ENCODE peak calls at places on chromosomes 11 and 22, in five cellular contexts. One of them, this sample, is unnamed.

GRCh38 chr11:110128161-110128560 is 35.0 kb downstream of the ZC3H12C start:
- DNase-seq in endothelial cell of umbilical vein: no peak
- DNase-seq in heart left ventricle: no peak
- DNase-seq in SK-N-SH: peak
- DNase-seq in heart right ventricle: no peak
- DNase-seq in this sample: no peak

GRCh38 chr11:7858001-7858400 is 61.3 kb upstream of the OR5P2 start:
- DNase-seq in SK-N-SH: no peak
- DNase-seq in heart left ventricle: no peak
- DNase-seq in endothelial cell of umbilical vein: no peak
- DNase-seq in heart right ventricle: no peak
- DNase-seq in this sample: no peak

GRCh38 chr11:31110825-31111224 is 258.7 kb downstream of the DCDC1 start:
- DNase-seq in SK-N-SH: no peak
- DNase-seq in heart left ventricle: no peak
- DNase-seq in endothelial cell of umbilical vein: no peak
- DNase-seq in heart right ventricle: no peak
- DNase-seq in this sample: no peak

GRCh38 chr11:111910637-111911562 is 670 bp downstream of the CRYAB start:
- DNase-seq in endothelial cell of umbilical vein: no peak
- DNase-seq in SK-N-SH: no peak
- DNase-seq in heart right ventricle: peak
- DNase-seq in heart left ventricle: no peak
- DNase-seq in this sample: peak

GRCh38 chr11:85875505-85875904 is 20.3 kb downstream of the CCDC83 start:
- DNase-seq in heart right ventricle: no peak
- DNase-seq in heart left ventricle: no peak
- DNase-seq in endothelial cell of umbilical vein: no peak
- DNase-seq in SK-N-SH: no peak
- DNase-seq in this sample: no peak

GRCh38 chr11:94140154-94140655 is 11.6 kb downstream of the PANX1 start:
- DNase-seq in heart left ventricle: no peak
- DNase-seq in SK-N-SH: no peak
- DNase-seq in endothelial cell of umbilical vein: no peak
- DNase-seq in heart right ventricle: no peak
- DNase-seq in this sample: no peak

GRCh38 chr22:30922151-30922611 is 46.4 kb downstream of the MORC2 start:
- DNase-seq in endothelial cell of umbilical vein: peak
- DNase-seq in heart right ventricle: peak
- DNase-seq in heart left ventricle: peak
- DNase-seq in SK-N-SH: peak
- DNase-seq in this sample: peak

GRCh38 chr11:25902476-25902875 is 429.5 kb upstream of the ANO3 start:
- DNase-seq in heart right ventricle: no peak
- DNase-seq in heart left ventricle: no peak
- DNase-seq in SK-N-SH: no peak
- DNase-seq in endothelial cell of umbilical vein: no peak
- DNase-seq in this sample: no peak

GRCh38 chr11:69106124-69106811 is 49.5 kb upstream of the SMIM38 start:
- DNase-seq in heart left ventricle: peak
- DNase-seq in heart right ventricle: no peak
- DNase-seq in SK-N-SH: peak
- DNase-seq in endothelial cell of umbilical vein: peak
- DNase-seq in this sample: no peak

GRCh38 chr11:64745219-64745522 is 1.2 kb upstream of the RASGRP2 start:
- DNase-seq in heart left ventricle: peak
- DNase-seq in heart right ventricle: peak
- DNase-seq in SK-N-SH: peak
- DNase-seq in endothelial cell of umbilical vein: peak
- DNase-seq in this sample: peak

GRCh38 chr11:67285541-67286498 is 3.3 kb upstream of the ANKRD13D start:
- DNase-seq in heart right ventricle: no peak
- DNase-seq in SK-N-SH: no peak
- DNase-seq in endothelial cell of umbilical vein: no peak
- DNase-seq in heart left ventricle: peak
- DNase-seq in this sample: peak

GRCh38 chr11:35253237-35253636 is 114.3 kb downstream of the CD44 start:
- DNase-seq in endothelial cell of umbilical vein: no peak
- DNase-seq in SK-N-SH: no peak
- DNase-seq in heart right ventricle: no peak
- DNase-seq in heart left ventricle: no peak
- DNase-seq in this sample: no peak

GRCh38 chr22:46582281-46582811 is 37.8 kb upstream of the GRAMD4 start:
- DNase-seq in SK-N-SH: no peak
- DNase-seq in heart right ventricle: no peak
- DNase-seq in endothelial cell of umbilical vein: no peak
- DNase-seq in heart left ventricle: no peak
- DNase-seq in this sample: peak

GRCh38 chr22:27752771-27753170 is 48.8 kb downstream of the MN1 start:
- DNase-seq in endothelial cell of umbilical vein: no peak
- DNase-seq in SK-N-SH: no peak
- DNase-seq in heart left ventricle: peak
- DNase-seq in heart right ventricle: peak
- DNase-seq in this sample: peak

GRCh38 chr11:96152623-96153022 is 190.4 kb downstream of the MAML2 start:
- DNase-seq in endothelial cell of umbilical vein: no peak
- DNase-seq in heart right ventricle: no peak
- DNase-seq in heart left ventricle: no peak
- DNase-seq in SK-N-SH: no peak
- DNase-seq in this sample: no peak

GRCh38 chr22:39351689-39352214 is 2.0 kb downstream of the SYNGR1 start:
- DNase-seq in SK-N-SH: no peak
- DNase-seq in endothelial cell of umbilical vein: no peak
- DNase-seq in heart right ventricle: no peak
- DNase-seq in heart left ventricle: peak
- DNase-seq in this sample: no peak

GRCh38 chr11:120168960-120169681 is 31.2 kb upstream of the TRIM29 start:
- DNase-seq in heart left ventricle: peak
- DNase-seq in heart right ventricle: peak
- DNase-seq in SK-N-SH: peak
- DNase-seq in endothelial cell of umbilical vein: peak
- DNase-seq in this sample: peak

GRCh38 chr11:90218606-90219005 is 4.2 kb downstream of the CHORDC1 start:
- DNase-seq in endothelial cell of umbilical vein: no peak
- DNase-seq in heart left ventricle: no peak
- DNase-seq in heart right ventricle: peak
- DNase-seq in SK-N-SH: no peak
- DNase-seq in this sample: peak

GRCh38 chr11:92302766-92303165 is 78.1 kb downstream of the FAT3 start:
- DNase-seq in endothelial cell of umbilical vein: no peak
- DNase-seq in heart right ventricle: no peak
- DNase-seq in SK-N-SH: no peak
- DNase-seq in heart left ventricle: no peak
- DNase-seq in this sample: no peak

GRCh38 chr11:84247931-84248330 is 961.8 kb upstream of the CCDC90B start:
- DNase-seq in heart right ventricle: no peak
- DNase-seq in endothelial cell of umbilical vein: no peak
- DNase-seq in heart left ventricle: no peak
- DNase-seq in SK-N-SH: no peak
- DNase-seq in this sample: no peak

GRCh38 chr11:78949976-78950690 is 375.5 kb upstream of the NARS2 start:
- DNase-seq in heart right ventricle: no peak
- DNase-seq in SK-N-SH: no peak
- DNase-seq in heart left ventricle: no peak
- DNase-seq in endothelial cell of umbilical vein: no peak
- DNase-seq in this sample: no peak

GRCh38 chr22:44304354-44304753 is 8.4 kb downstream of the SHISAL1 start:
- DNase-seq in SK-N-SH: no peak
- DNase-seq in heart right ventricle: no peak
- DNase-seq in heart left ventricle: no peak
- DNase-seq in endothelial cell of umbilical vein: no peak
- DNase-seq in this sample: no peak

GRCh38 chr11:19777032-19777341 is 64.3 kb downstream of the NAV2 start:
- DNase-seq in endothelial cell of umbilical vein: no peak
- DNase-seq in SK-N-SH: peak
- DNase-seq in heart right ventricle: no peak
- DNase-seq in heart left ventricle: no peak
- DNase-seq in this sample: no peak

GRCh38 chr11:13008625-13009475 is at the start of gene RASSF10:
- DNase-seq in heart right ventricle: peak
- DNase-seq in heart left ventricle: peak
- DNase-seq in endothelial cell of umbilical vein: peak
- DNase-seq in SK-N-SH: peak
- DNase-seq in this sample: peak

GRCh38 chr11:13009921-13010736 is 1.0 kb downstream of the RASSF10 start:
- DNase-seq in heart right ventricle: no peak
- DNase-seq in SK-N-SH: peak
- DNase-seq in endothelial cell of umbilical vein: peak
- DNase-seq in heart left ventricle: peak
- DNase-seq in this sample: peak

GRCh38 chr11:13009476-13009920 is 382 bp downstream of the RASSF10 start:
- DNase-seq in SK-N-SH: no peak
- DNase-seq in endothelial cell of umbilical vein: peak
- DNase-seq in heart right ventricle: no peak
- DNase-seq in heart left ventricle: peak
- DNase-seq in this sample: no peak

GRCh38 chr11:13007182-13007581 is 1.9 kb upstream of the RASSF10 start:
- DNase-seq in endothelial cell of umbilical vein: no peak
- DNase-seq in SK-N-SH: no peak
- DNase-seq in heart right ventricle: no peak
- DNase-seq in heart left ventricle: no peak
- DNase-seq in this sample: no peak

DNA sequence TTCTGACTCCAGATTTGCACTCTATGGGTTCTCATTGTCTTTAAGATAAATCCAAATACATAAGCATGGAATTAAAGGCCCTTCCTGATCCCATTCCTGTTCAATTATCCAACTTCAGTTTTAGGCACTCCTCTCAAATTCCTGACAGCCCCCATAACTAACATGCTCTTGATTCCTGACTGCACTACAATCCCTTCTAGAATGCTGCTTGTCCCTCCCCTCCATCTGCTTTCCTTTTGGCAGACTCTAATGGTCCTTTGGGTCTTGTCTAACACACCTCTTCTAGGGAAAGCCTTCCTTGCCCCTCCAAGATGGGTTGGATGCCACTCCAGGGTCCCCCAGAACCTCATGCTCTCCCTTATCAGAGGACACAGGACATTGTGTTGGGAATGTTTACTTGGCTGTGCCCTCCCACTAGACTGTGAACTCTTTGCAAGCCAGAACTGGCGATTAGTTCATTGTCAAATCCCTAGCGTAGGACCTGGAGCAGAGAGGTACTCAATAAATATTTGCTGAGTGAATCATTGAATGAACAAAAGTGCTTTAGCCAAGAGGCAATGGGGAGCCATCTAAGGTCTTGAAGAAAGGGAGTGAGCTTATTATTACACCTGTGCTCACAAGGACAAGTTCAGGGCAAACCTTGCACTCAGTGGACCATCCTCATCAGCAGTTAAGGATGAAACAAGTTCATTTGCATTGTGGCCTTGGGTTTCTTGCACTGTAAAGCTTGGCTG is 1.2 kb upstream of the RASSF10 start:
- DNase-seq in SK-N-SH: no peak
- DNase-seq in heart left ventricle: no peak
- DNase-seq in heart right ventricle: no peak
- DNase-seq in endothelial cell of umbilical vein: no peak
- DNase-seq in this sample: no peak
- H3K4me3 ChIP-seq in SK-N-SH: no peak
- H3K4me3 ChIP-seq in heart left ventricle: no peak
- H3K4me3 ChIP-seq in heart right ventricle: no peak
- H3K4me3 ChIP-seq in endothelial cell of umbilical vein: no peak
- H3K4me3 ChIP-seq in this sample: no peak

GRCh38 chr11:128421577-128421976 is 165.8 kb downstream of the ETS1 start:
- DNase-seq in SK-N-SH: peak
- DNase-seq in heart left ventricle: no peak
- DNase-seq in heart right ventricle: no peak
- DNase-seq in endothelial cell of umbilical vein: no peak
- DNase-seq in this sample: no peak

GRCh38 chr11:128424867-128425285 is 162.5 kb downstream of the ETS1 start:
- DNase-seq in heart right ventricle: peak
- DNase-seq in heart left ventricle: peak
- DNase-seq in endothelial cell of umbilical vein: no peak
- DNase-seq in SK-N-SH: peak
- DNase-seq in this sample: peak

GRCh38 chr11:128424271-128424709 is 163.1 kb downstream of the ETS1 start:
- DNase-seq in SK-N-SH: no peak
- DNase-seq in heart right ventricle: peak
- DNase-seq in heart left ventricle: peak
- DNase-seq in endothelial cell of umbilical vein: no peak
- DNase-seq in this sample: peak

GRCh38 chr11:128420943-128421342 is 166.4 kb downstream of the ETS1 start:
- DNase-seq in heart left ventricle: no peak
- DNase-seq in endothelial cell of umbilical vein: no peak
- DNase-seq in heart right ventricle: no peak
- DNase-seq in SK-N-SH: no peak
- DNase-seq in this sample: no peak

GRCh38 chr11:128422576-128423370 is 164.6 kb downstream of the ETS1 start:
- DNase-seq in heart left ventricle: no peak
- DNase-seq in heart right ventricle: peak
- DNase-seq in SK-N-SH: peak
- DNase-seq in endothelial cell of umbilical vein: no peak
- DNase-seq in this sample: peak
- H3K4me3 ChIP-seq in heart left ventricle: no peak
- H3K4me3 ChIP-seq in heart right ventricle: no peak
- H3K4me3 ChIP-seq in SK-N-SH: no peak
- H3K4me3 ChIP-seq in endothelial cell of umbilical vein: no peak
- H3K4me3 ChIP-seq in this sample: no peak

GRCh38 chr11:123235117-123235686 is 40.2 kb upstream of the CLMP start:
- DNase-seq in heart left ventricle: peak
- DNase-seq in SK-N-SH: peak
- DNase-seq in endothelial cell of umbilical vein: peak
- DNase-seq in heart right ventricle: peak
- DNase-seq in this sample: peak
- H3K4me3 ChIP-seq in heart left ventricle: peak
- H3K4me3 ChIP-seq in SK-N-SH: no peak
- H3K4me3 ChIP-seq in endothelial cell of umbilical vein: no peak
- H3K4me3 ChIP-seq in heart right ventricle: no peak
- H3K4me3 ChIP-seq in this sample: no peak

DNA sequence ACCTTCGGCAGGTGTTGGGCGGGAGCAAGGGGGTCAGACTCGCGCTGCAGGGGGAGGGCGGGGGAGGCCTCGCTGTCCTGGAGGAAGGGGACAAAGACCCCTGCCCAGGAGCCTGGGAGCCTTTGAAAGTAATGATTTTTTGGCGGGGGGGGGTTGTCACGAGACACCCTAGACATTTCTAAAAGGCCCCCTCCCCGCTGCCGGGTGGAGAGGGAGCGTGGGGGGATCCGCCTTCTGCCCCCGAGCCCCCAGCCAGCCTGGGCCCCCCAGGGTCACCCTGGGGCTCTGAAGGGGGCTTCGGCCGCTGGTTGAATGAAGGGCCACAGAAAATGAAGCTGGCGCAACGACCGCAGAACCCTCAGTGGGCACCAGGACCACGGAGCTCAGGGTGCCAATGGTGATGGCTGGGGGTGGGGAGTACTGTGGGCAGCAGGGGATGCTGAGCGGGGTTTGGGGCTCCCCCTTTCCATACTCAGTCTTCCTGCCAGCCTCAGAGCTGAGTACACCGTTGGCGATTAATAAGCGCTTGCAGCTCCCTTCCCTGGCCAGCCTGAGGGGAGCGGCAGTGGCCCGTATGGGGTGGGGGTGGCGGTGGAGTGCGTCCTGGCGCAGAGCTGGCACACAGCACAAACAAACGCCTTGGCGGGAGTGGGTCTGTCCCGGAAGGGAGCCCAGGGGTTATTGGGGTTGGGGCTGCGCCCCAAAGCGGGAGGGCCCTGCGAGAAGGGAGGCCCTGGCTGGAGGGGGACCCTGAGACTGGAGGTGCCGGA is 1.2 kb upstream of the DUSP8 start:
- DNase-seq in SK-N-SH: peak
- DNase-seq in endothelial cell of umbilical vein: no peak
- DNase-seq in heart left ventricle: no peak
- DNase-seq in heart right ventricle: no peak
- DNase-seq in this sample: no peak
- H3K4me3 ChIP-seq in SK-N-SH: peak
- H3K4me3 ChIP-seq in endothelial cell of umbilical vein: no peak
- H3K4me3 ChIP-seq in heart left ventricle: peak
- H3K4me3 ChIP-seq in heart right ventricle: peak
- H3K4me3 ChIP-seq in this sample: peak

GRCh38 chr22:50192825-50193204 is 7.1 kb downstream of the TRABD start:
- DNase-seq in SK-N-SH: no peak
- DNase-seq in heart right ventricle: no peak
- DNase-seq in endothelial cell of umbilical vein: no peak
- DNase-seq in heart left ventricle: no peak
- DNase-seq in this sample: no peak
- H3K4me3 ChIP-seq in SK-N-SH: no peak
- H3K4me3 ChIP-seq in heart right ventricle: no peak
- H3K4me3 ChIP-seq in endothelial cell of umbilical vein: no peak
- H3K4me3 ChIP-seq in heart left ventricle: no peak
- H3K4me3 ChIP-seq in this sample: no peak

This sample was measured in psoas muscle.